ENCODE peak calls at places on chromosomes 1 and 21, in five cellular contexts. V is IMR-90; K is CD8-positive, alpha-beta T cell; E is cardiac fibroblast; S is heart right ventricle. I is an unnamed sample.

GRCh38 chr1:147052143-147052542 is 114.0 kb downstream of the NBPF12 start:
- DNase-seq in V (no peak), K (no peak), E (no peak), S (no peak), I (no peak)

GRCh38 chr21:26115346-26115745 is 55.2 kb downstream of the APP start:
- DNase-seq in V (no peak), K (no peak), E (peak), S (no peak), I (no peak)

GRCh38 chr1:181779343-181779742 is 282.2 kb downstream of the ZNF648 start:
- DNase-seq in V (no peak), K (no peak), E (no peak), S (no peak), I (no peak)

GRCh38 chr1:40315795-40316594 is 1.1 kb downstream of the COL9A2 start:
- DNase-seq in V (no peak), K (peak), E (no peak), S (no peak), I (no peak)

GRCh38 chr1:235873045-235873444 is 6.3 kb upstream of the LYST start:
- DNase-seq in V (no peak), K (no peak), E (no peak), S (no peak), I (no peak)

GRCh38 chr1:38651669-38652068 is 207.9 kb downstream of the RRAGC start:
- DNase-seq in V (no peak), K (no peak), E (no peak), S (no peak), I (no peak)

GRCh38 chr21:44759628-44760285 is 41.9 kb downstream of the UBE2G2 start:
- DNase-seq in V (no peak), K (no peak), E (no peak), S (no peak), I (peak)

GRCh38 chr1:180912211-180912800 is 391 bp upstream of the KIAA1614 start:
- DNase-seq in V (peak), K (no peak), E (peak), S (peak), I (no peak)

GRCh38 chr1:54475357-54476230 is 69.4 kb upstream of the SSBP3 start:
- DNase-seq in V (no peak), K (peak), E (no peak), S (no peak), I (no peak)

GRCh38 chr1:202411421-202411820 is 62.9 kb downstream of the PPP1R12B start:
- DNase-seq in V (no peak), K (no peak), E (no peak), S (no peak), I (no peak)

GRCh38 chr1:39936724-39937491 is 18.0 kb upstream of the MFSD2A start:
- DNase-seq in V (no peak), K (no peak), E (no peak), S (no peak), I (peak)

DNA sequence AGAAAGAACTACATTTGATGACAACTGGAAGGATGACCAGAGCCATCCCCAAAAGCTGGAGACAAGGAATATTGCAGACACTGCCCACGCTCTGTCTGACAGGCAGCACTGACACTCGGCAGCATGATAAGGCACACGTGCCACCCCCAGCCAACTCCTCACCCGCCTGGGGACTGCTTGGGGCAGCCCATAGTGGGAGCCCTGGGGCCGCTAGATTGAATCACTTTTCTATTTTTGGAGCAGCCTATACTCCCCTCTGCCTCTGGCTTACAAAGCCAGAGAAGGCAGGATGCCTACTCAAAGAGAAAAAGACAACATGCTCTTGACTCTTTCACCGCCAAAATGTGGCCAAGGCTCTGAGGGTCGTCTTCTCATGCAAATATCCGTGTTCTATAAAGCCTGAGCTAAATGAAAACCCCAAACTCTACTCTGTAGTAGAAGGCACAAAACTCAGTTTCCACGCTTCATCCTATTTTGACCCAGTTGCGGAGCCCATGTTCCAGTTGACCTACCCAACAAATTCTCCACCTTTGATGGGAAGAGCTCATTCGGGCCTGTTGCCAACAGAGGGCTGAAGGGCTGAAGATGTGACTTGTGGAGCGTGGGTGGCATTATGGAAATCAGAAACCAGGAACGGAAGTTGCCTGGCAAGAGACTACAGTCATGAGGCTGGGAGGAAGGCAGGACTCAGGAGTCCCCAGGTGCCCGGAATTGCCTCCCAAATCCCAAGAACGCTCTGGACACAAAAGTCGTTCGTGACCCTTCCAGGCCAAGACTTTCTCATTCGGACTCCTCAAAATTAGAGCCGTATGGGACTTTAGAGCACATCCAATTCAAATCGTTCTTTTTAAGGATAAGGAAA is 1.1 kb downstream of the SMG5 start:
- DNase-seq in V (peak), K (no peak), E (peak), S (peak), I (no peak)
- TF ChIP-seq CTCF in V (peak), K (no peak), E (peak), S (no peak), I (no peak)

DNA sequence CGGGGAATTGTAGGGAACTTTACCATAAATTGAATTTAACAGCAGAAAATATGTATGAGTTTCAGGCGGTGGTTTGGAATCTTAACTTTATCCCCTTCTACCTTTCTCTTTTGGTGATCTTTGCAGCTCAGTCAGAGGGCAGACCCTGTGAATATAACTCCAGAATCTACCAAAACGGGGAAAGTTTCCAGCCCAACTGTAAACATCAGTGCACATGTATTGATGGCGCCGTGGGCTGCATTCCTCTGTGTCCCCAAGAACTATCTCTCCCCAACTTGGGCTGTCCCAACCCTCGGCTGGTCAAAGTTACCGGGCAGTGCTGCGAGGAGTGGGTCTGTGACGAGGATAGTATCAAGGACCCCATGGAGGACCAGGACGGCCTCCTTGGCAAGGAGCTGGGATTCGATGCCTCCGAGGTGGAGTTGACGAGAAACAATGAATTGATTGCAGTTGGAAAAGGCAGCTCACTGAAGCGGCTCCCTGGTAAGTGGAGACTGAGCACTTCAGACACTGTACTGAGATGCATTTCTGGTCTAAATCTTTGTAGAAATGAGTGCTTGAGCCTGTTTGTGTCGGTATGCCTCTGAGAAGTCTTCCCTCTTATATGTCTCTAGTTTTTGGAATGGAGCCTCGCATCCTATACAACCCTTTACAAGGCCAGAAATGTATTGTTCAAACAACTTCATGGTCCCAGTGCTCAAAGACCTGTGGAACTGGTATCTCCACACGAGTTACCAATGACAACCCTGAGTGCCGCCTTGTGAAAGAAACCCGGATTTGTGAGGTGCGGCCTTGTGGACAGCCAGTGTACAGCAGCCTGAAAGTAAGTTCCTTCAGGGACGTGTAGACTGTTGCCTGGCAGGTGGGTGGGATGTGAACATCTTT is 1.5 kb downstream of the CCN1 start:
- DNase-seq in V (peak), K (no peak), E (peak), S (no peak), I (no peak)
- TF ChIP-seq CTCF in V (no peak), K (no peak), E (peak), S (peak), I (no peak)

DNA sequence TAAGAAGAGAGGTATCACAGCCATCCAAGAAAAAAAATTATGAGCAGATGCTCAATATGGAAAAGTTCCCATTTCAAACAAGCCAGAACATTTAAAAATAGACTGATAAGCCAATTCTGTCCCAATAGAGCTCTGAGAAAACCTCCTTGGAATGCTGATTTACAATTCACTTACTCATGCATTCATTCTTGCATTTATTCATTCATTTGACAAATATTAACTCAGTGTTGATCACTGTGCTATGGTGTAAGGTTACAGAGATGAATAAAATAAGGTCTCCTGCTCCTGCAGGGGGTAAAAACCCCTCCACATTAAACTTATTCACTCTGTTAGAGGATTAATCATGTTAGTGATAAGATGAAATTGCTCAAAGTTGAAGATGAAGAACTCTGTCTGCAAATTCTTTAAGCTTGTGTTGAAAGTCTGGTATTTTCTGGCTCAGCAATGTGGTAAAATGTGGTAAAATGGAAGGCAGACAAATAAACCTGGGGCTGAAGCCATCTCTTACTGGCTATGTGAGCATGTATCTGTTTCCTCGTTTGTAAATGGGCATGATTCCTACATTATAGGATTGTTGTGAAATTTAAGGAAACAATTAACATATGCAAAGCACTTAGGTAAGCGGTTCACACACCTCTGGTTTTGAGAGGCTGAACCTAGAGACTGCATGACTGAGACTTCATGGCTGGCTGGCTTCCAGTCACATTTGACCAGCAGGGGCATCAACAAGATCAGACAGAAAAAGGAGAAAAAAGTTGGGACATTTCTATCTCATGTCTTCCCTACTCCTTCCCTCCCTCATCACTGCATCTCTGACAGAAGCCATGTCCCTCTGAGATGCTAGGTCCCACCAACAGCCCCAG is 45.0 kb upstream of the DAB1 start:
- DNase-seq in V (peak), K (no peak), E (peak), S (no peak), I (no peak)
- TF ChIP-seq CTCF in V (no peak), K (no peak), E (no peak), S (no peak), I (no peak)

GRCh38 chr1:199046618-199047017 is 407.8 kb downstream of the PTPRC start:
- DNase-seq in V (no peak), K (no peak), E (peak), S (no peak), I (no peak)
- TF ChIP-seq CTCF in V (peak), K (no peak), E (peak), S (no peak), I (no peak)

GRCh38 chr1:26384076-26384475 is 11.5 kb upstream of the ZNF683 start:
- DNase-seq in V (no peak), K (no peak), E (no peak), S (no peak), I (no peak)

GRCh38 chr1:26388791-26389445 is 16.4 kb upstream of the ZNF683 start:
- DNase-seq in V (peak), K (no peak), E (peak), S (no peak), I (no peak)

GRCh38 chr1:26387447-26387846 is 14.9 kb upstream of the ZNF683 start:
- DNase-seq in V (peak), K (no peak), E (peak), S (no peak), I (no peak)

GRCh38 chr1:26391450-26391849 is 18.9 kb upstream of the ZNF683 start:
- DNase-seq in V (peak), K (peak), E (peak), S (no peak), I (no peak)

GRCh38 chr1:26389604-26390247 is 17.2 kb upstream of the ZNF683 start:
- DNase-seq in V (no peak), K (no peak), E (no peak), S (no peak), I (no peak)
- TF ChIP-seq CTCF in V (no peak), K (no peak), E (no peak), S (no peak), I (no peak)

DNA sequence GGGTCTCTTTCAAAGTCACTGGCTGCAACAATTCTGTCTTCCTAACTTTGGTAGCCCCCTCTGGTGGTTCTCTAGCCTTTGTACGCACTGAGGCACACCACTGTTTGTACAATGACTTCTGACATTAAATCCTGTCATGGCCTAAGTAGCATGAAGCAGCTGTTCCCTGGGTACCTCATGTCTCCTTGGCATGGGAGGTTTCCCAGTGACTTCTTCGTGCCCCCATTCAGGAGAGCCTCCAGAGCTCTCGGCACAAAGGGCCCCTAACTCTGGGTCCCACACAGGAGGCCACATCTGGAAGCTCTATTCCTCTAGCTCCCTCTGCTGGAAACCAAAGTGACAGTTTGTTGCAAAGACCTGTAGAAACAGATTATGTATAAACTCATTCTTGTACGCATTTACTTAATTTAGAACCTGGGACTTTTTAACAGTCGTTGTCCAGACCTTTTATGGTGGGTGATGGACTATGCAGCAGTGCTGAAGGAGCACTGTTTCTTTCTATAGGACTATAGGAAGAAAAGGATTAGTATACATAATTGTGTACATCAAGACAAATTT is 13.4 kb downstream of the SWT1 start:
- DNase-seq in V (peak), K (peak), E (peak), S (no peak), I (no peak)
- TF ChIP-seq CTCF in V (peak), K (peak), E (peak), S (peak), I (peak)

DNA sequence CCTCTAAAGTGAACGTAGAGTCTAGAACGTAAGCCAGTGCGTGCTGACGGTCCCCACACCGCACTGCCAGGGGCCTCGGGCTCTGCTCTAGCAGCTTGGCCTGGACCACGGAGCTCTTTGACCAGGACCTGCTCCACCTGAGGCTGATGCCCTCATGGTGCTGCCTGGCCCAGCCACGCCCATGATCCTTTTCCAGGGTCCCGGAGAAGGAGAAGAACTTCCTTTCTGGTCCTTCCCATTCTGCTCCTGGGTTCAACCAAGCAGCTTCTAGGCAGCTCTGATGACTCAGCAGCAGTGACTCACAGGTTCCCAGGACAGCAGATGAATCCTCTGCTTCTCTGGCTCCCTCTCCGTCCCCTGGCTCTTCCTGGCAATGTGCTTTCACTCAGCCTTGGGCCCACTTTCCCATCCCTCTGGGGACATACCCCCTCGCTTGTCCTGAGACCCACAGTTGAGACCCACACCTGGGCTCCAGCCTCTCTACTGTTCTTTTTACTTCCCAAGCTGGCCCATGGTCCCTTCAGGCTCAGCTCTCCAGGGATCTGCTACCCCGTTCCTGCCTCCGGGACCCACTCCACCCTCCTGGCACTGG is 246.3 kb upstream of the RAB4A start:
- DNase-seq in V (peak), K (no peak), E (peak), S (no peak), I (peak)
- TF ChIP-seq CTCF in V (no peak), K (no peak), E (no peak), S (no peak), I (no peak)

GRCh38 chr1:208113036-208113435 is 131.1 kb downstream of the PLXNA2 start:
- DNase-seq in V (no peak), K (no peak), E (no peak), S (no peak), I (no peak)

GRCh38 chr1:208110296-208110695 is 133.9 kb downstream of the PLXNA2 start:
- DNase-seq in V (no peak), K (no peak), E (no peak), S (no peak), I (no peak)

GRCh38 chr1:208108646-208109330 is 135.4 kb downstream of the PLXNA2 start:
- DNase-seq in V (no peak), K (no peak), E (no peak), S (no peak), I (no peak)

GRCh38 chr1:208111646-208112200 is 132.5 kb downstream of the PLXNA2 start:
- DNase-seq in V (no peak), K (no peak), E (no peak), S (no peak), I (no peak)

DNA sequence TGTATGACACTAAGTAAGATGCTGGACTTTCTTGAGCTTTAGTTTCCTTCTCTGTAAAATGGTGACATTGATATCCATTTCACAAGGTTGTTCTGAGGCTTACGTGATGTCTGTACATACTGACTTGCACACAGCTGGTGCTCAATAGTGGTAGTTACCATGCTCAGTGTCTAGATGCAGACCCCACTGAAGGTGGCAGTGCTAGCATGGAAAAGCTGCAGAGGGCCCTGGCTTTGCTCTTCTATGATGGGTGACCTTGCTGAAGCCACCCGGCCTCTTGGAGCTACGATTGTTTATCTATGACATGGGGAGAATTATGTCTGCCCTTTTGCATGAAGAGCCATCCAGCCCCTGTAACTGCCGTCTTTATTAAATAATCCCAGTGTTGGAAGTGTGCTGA is 131.8 kb downstream of the PLXNA2 start:
- DNase-seq in V (no peak), K (no peak), E (no peak), S (no peak), I (no peak)
- TF ChIP-seq CTCF in V (no peak), K (no peak), E (no peak), S (no peak), I (no peak)

GRCh38 chr1:61053712-61054608 is 28.4 kb upstream of the NFIA start:
- DNase-seq in V (no peak), K (no peak), E (no peak), S (peak), I (no peak)
- TF ChIP-seq CTCF in V (no peak), K (no peak), E (no peak), S (no peak), I (no peak)

GRCh38 chr1:65063025-65063424 is 85.0 kb upstream of the AK4 start:
- DNase-seq in V (no peak), K (no peak), E (no peak), S (no peak), I (no peak)
- TF ChIP-seq CTCF in V (no peak), K (peak), E (no peak), S (peak), I (peak)

I was measured in CD14-positive monocyte.